ENCODE peak calls at places on chromosome 20, in eight cellular contexts. U is GM18507; H is activated naive CD4-positive, alpha-beta T cell; Q is caudate nucleus; T is amygdala; V is mammary epithelial cell; G is activated CD8-positive, alpha-beta memory T cell treated with anti-CD3 and anti-CD28 coated beads for 24 hours; K is amniotic stem cell. F is an unnamed sample.

GRCh38 chr20:23396961-23397620 is 24.2 kb downstream of the NAPB start:
- DNase-seq in U (no peak), H (no peak), Q (no peak), T (no peak), V (no peak), G (no peak), K (no peak), F (no peak)

GRCh38 chr20:36575066-36575743 is 1.8 kb downstream of the TGIF2 start:
- DNase-seq in U (peak), H (no peak), Q (no peak), T (no peak), V (peak), G (peak), K (no peak), F (peak)

GRCh38 chr20:61886721-61887658 is 178.7 kb downstream of the TAF4 start:
- DNase-seq in U (peak), H (no peak), Q (no peak), T (no peak), V (peak), G (peak), K (no peak), F (peak)

GRCh38 chr20:3051385-3052019 is 5.7 kb downstream of the MRPS26 start:
- DNase-seq in U (no peak), H (no peak), Q (no peak), T (no peak), V (no peak), G (no peak), K (no peak), F (no peak)

GRCh38 chr20:6746901-6747609 is 20.4 kb upstream of the BMP2 start:
- DNase-seq in U (no peak), H (no peak), Q (no peak), T (no peak), V (peak), G (no peak), K (no peak), F (no peak)

GRCh38 chr20:16707674-16708073 is 22.2 kb upstream of the SNRPB2 start:
- DNase-seq in U (peak), H (no peak), Q (no peak), T (no peak), V (peak), G (no peak), K (no peak), F (no peak)

GRCh38 chr20:23632711-23633573 is 4.8 kb downstream of the CST3 start:
- DNase-seq in U (no peak), H (no peak), Q (no peak), T (no peak), V (no peak), G (no peak), K (no peak), F (no peak)

GRCh38 chr20:52649727-52650126 is 322.4 kb upstream of the TSHZ2 start:
- DNase-seq in U (no peak), H (no peak), Q (no peak), T (no peak), V (no peak), G (no peak), K (no peak), F (no peak)

GRCh38 chr20:48148020-48148419 is 362.7 kb upstream of the SULF2 start:
- DNase-seq in U (no peak), H (no peak), Q (no peak), T (no peak), V (no peak), G (no peak), K (no peak), F (no peak)

GRCh38 chr20:57043091-57043490 is 223.3 kb downstream of the BMP7 start:
- DNase-seq in U (no peak), H (no peak), Q (no peak), T (no peak), V (peak), G (no peak), K (no peak), F (no peak)

F was measured in left ventricle myocardium superior.